ENCODE peak calls at places on chromosomes 16 and 17, in six cellular contexts. D is mesendoderm, G is neuronal stem cell, Y is H9, H is H1, A is mesenchymal stem cell. O is an unnamed sample.
A peak's percentile ranks its signal among the peaks of the same experiment; 100 is the strongest.

GRCh38 chr16:5977329-5977728 is 879.7 kb upstream of the EEF2KMT start:
- DNase-seq in D (no peak), G (no peak), Y (no peak), H (no peak), A (no peak), O (no peak)

GRCh38 chr17:10304758-10305300 is 68.0 kb downstream of the MYH13 start:
- DNase-seq in D (no peak), G (no peak), Y (no peak), H (no peak), A (no peak), O (no peak)

GRCh38 chr17:63476857-63477470 is at the start of gene ACE:
- DNase-seq in D (peak; percentile 74), G (no peak), Y (peak; percentile 91), H (peak; percentile 83), A (peak; percentile 20), O (peak; percentile 15)

GRCh38 chr16:76650579-76650978 is 373.4 kb downstream of the CNTNAP4 start:
- DNase-seq in D (peak; percentile 18), G (no peak), Y (no peak), H (no peak), A (peak; percentile 24), O (no peak)

GRCh38 chr17:17062866-17063265 is 20.6 kb downstream of the MPRIP start:
- DNase-seq in D (no peak), G (no peak), Y (peak; percentile 38), H (no peak), A (no peak), O (no peak)

GRCh38 chr17:75587718-75588545 is at the start of gene MYO15B:
- DNase-seq in D (peak; percentile 85), G (peak; percentile 59), Y (peak; percentile 85), H (peak; percentile 87), A (peak; percentile 56), O (no peak)

GRCh38 chr17:76202516-76202915 is 37.8 kb downstream of the RNF157 start:
- DNase-seq in D (no peak), G (no peak), Y (no peak), H (no peak), A (peak; percentile 30), O (peak; percentile 9)

GRCh38 chr17:1399366-1399678 is 700 bp downstream of the YWHAE start:
- DNase-seq in D (no peak), G (no peak), Y (no peak), H (no peak), A (no peak), O (no peak)

GRCh38 chr16:8720080-8720966 is 45.9 kb downstream of the ABAT start:
- DNase-seq in D (peak; percentile 73), G (peak; percentile 65), Y (peak; percentile 47), H (peak; percentile 59), A (no peak), O (no peak)

GRCh38 chr17:18217412-18218015 is 7.9 kb upstream of the LLGL1 start:
- DNase-seq in D (peak; percentile 70), G (peak; percentile 75), Y (peak; percentile 92), H (peak; percentile 96), A (peak; percentile 67), O (peak; percentile 45)

GRCh38 chr17:7479389-7480192 is at the start of gene ZBTB4:
- DNase-seq in D (peak; percentile 70), G (peak; percentile 44), Y (peak; percentile 53), H (peak; percentile 69), A (peak; percentile 65), O (peak; percentile 21)

GRCh38 chr16:88634141-88634993 is 4.0 kb upstream of the IL17C start:
- DNase-seq in D (peak; percentile 80), G (peak; percentile 46), Y (peak; percentile 85), H (peak; percentile 96), A (peak; percentile 85), O (peak; percentile 23)

GRCh38 chr17:45987706-45988105 is 11.3 kb upstream of the STH start:
- DNase-seq in D (no peak), G (no peak), Y (no peak), H (no peak), A (no peak), O (no peak)

GRCh38 chr16:49492896-49493620 is 119.5 kb downstream of the C16orf78 start:
- DNase-seq in D (peak; percentile 12), G (no peak), Y (no peak), H (no peak), A (no peak), O (no peak)

GRCh38 chr17:56676807-56677206 is 83.3 kb downstream of the NOG start:
- DNase-seq in D (no peak), G (no peak), Y (no peak), H (no peak), A (no peak), O (no peak)

GRCh38 chr16:66248096-66248495 is 118.4 kb upstream of the CDH5 start:
- DNase-seq in D (no peak), G (no peak), Y (no peak), H (no peak), A (peak; percentile 72), O (peak; percentile 77)

GRCh38 chr16:68898026-68898425 is 54.7 kb downstream of the TANGO6 start:
- DNase-seq in D (no peak), G (no peak), Y (no peak), H (no peak), A (no peak), O (no peak)

GRCh38 chr16:54459509-54460235 is 173.1 kb upstream of the IRX3 start:
- DNase-seq in D (no peak), G (no peak), Y (no peak), H (no peak), A (no peak), O (no peak)

GRCh38 chr16:49469323-49469670 is 95.7 kb downstream of the C16orf78 start:
- DNase-seq in D (no peak), G (no peak), Y (no peak), H (no peak), A (no peak), O (no peak)

GRCh38 chr16:26988186-26988585 is 78.5 kb upstream of the C16orf82 start:
- DNase-seq in D (no peak), G (no peak), Y (no peak), H (no peak), A (no peak), O (no peak)

GRCh38 chr16:22374311-22375116 is at the start of gene CDR2:
- DNase-seq in D (peak; percentile 98), G (peak; percentile 96), Y (peak; percentile 98), H (peak; percentile 98), A (peak; percentile 96), O (peak; percentile 94)

GRCh38 chr17:80028030-80028429 is 7.6 kb downstream of the TBC1D16 start:
- DNase-seq in D (no peak), G (no peak), Y (no peak), H (no peak), A (no peak), O (no peak)

GRCh38 chr17:66811683-66812054 is 23.2 kb upstream of the CACNG5 start:
- DNase-seq in D (no peak), G (no peak), Y (no peak), H (no peak), A (no peak), O (no peak)

DNA sequence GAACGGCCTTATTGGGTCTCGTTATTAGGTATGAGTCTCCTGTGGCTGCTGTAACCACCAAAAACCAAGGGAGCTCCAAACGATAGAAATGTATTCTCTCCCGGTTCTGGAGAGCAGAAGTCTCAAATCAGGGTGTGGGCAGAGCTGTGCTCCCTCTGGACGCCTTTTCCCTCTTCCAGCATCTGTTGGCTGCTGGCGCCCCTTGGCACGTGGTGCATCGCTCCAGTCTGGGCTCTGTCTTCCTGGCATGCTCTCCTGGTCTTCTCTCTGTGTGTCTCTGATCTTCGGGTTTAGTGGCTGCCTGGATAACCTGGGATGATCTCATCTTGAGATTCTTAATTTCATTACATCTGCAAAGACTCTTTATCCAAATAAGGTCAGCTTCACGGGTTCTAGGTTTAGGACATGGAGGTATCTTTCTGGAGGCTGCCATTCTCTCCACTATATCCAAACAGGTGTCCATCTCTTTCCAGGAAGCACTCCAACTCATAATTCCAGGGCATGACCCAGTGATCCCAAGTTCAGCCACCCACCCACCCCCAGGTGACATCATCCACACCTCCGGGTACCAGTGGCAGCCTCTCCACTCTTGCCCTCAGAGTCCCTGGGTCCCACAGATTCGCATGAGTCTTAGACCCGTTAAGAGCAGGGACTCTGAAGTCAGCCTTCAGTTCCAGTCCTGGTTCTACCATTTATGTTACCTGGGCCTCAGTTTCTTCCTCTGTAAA is 145.5 kb upstream of the FOXF1 start:
- DNase-seq in D (no peak), G (no peak), Y (no peak), H (no peak), A (no peak), O (no peak)
- H2BK15ac ChIP-seq in D (no peak overlapping the region), G (no peak overlapping the region), Y (no peak overlapping the region), H (no peak overlapping the region), A (peak overlapping the region; percentile 100), O (peak overlapping the region; percentile 97)

GRCh38 chr17:71331754-71332153 is 789.1 kb upstream of the SOX9 start:
- DNase-seq in D (no peak), G (no peak), Y (no peak), H (no peak), A (no peak), O (no peak)
- H2BK15ac ChIP-seq in D (no peak overlapping the region), G (no peak overlapping the region), Y (no peak overlapping the region), H (no peak overlapping the region), A (no peak overlapping the region), O (no peak overlapping the region)

GRCh38 chr16:31022574-31023251 is 10.6 kb upstream of the STX4 start:
- DNase-seq in D (no peak), G (no peak), Y (no peak), H (no peak), A (no peak), O (no peak)

GRCh38 chr16:31023627-31024226 is 9.6 kb upstream of the STX4 start:
- DNase-seq in D (no peak), G (no peak), Y (no peak), H (no peak), A (no peak), O (no peak)

GRCh38 chr16:31025344-31025743 is 8.0 kb upstream of the STX4 start:
- DNase-seq in D (no peak), G (no peak), Y (no peak), H (no peak), A (no peak), O (no peak)

DNA sequence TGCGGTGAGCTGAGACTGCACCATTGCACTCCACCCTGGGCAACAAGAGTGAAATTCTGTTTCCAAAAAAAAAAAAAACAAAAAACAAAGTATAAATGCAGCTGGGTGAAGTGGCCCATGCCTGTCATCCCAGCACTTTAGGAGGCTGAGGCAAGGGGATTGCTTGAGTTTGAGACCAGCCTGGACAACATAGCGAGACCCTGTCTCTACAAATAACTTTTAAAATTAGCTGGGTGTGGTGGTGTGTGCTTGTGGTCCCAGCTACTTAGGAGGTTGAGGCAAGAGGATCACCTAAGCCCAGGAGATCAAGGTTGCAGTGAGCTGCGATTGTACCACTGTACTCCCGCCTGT is 10.1 kb upstream of the STX4 start:
- DNase-seq in D (no peak), G (no peak), Y (no peak), H (no peak), A (no peak), O (no peak)
- H2BK15ac ChIP-seq in D (no peak overlapping the region), G (no peak overlapping the region), Y (no peak overlapping the region), H (no peak overlapping the region), A (no peak overlapping the region), O (no peak overlapping the region)

DNA sequence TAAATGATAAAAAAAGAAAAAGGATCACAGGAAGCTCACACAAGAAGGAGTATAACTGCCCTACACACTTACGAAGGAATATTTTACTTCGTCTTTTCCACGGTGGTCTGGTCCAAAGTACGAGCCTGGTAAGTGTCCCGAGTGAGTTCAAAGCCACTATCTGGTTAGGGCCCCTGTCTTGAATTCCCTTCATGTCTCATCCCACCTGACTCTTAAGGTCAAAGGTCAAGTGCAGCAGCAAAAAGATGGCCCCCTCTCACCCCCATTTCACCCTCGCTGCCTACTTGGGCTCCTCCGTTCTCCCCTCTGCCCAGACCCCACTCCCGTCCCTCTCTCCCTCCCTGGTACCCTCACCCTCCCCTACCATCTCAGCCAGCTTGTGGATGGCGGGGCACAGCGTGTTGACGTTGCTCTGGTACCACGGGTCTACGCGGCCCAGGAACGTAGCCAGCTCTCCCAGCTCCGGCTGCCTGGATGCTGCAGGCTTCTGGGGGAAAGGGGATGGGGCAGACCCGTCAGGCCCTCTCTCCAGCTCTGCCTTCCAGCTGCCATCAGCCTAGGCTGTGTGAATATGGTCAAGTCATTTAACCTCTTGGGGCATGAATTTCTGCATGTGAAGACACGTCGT is 27.8 kb upstream of the MFSD6L start:
- DNase-seq in D (no peak), G (no peak), Y (no peak), H (peak; percentile 38), A (no peak), O (no peak)
- H2BK15ac ChIP-seq in D (no peak overlapping the region), G (peak overlapping the region; percentile 12), Y (no peak overlapping the region), H (no peak overlapping the region), A (no peak overlapping the region), O (no peak overlapping the region)